ENCODE peak calls at places on chromosomes 5 and 9, in four cellular contexts. One of them, this sample, is unnamed.

GRCh38 chr9:81737871-81738507 is 48.6 kb upstream of the TLE1 start:
- DNase-seq in cardiac muscle cell: no peak
- DNase-seq in HepG2: peak
- DNase-seq in GM23248: peak
- DNase-seq in this sample: peak

GRCh38 chr5:65338606-65339151 is 143.0 kb downstream of the ADAMTS6 start:
- DNase-seq in cardiac muscle cell: no peak
- DNase-seq in HepG2: no peak
- DNase-seq in GM23248: no peak
- DNase-seq in this sample: no peak

GRCh38 chr9:114289571-114290481 is 33.1 kb upstream of the ORM1 start:
- DNase-seq in cardiac muscle cell: no peak
- DNase-seq in HepG2: no peak
- DNase-seq in GM23248: no peak
- DNase-seq in this sample: no peak

GRCh38 chr5:108749130-108749861 is 1.6 kb downstream of the FER start:
- DNase-seq in cardiac muscle cell: peak
- DNase-seq in HepG2: no peak
- DNase-seq in GM23248: peak
- DNase-seq in this sample: no peak

GRCh38 chr9:7536310-7536939 is 263.2 kb downstream of the DMAC1 start:
- DNase-seq in cardiac muscle cell: peak
- DNase-seq in HepG2: peak
- DNase-seq in GM23248: peak
- DNase-seq in this sample: peak

GRCh38 chr5:71586052-71586940 is 844 bp upstream of the MCCC2 start:
- DNase-seq in cardiac muscle cell: peak
- DNase-seq in HepG2: peak
- DNase-seq in GM23248: no peak
- DNase-seq in this sample: peak

GRCh38 chr5:138065102-138065501 is 18.7 kb upstream of the WNT8A start:
- DNase-seq in cardiac muscle cell: peak
- DNase-seq in HepG2: no peak
- DNase-seq in GM23248: no peak
- DNase-seq in this sample: no peak

GRCh38 chr5:14054965-14055963 is 87.9 kb upstream of the TRIO start:
- DNase-seq in cardiac muscle cell: no peak
- DNase-seq in HepG2: no peak
- DNase-seq in GM23248: peak
- DNase-seq in this sample: peak

GRCh38 chr9:72899734-72900477 is 52.9 kb downstream of the ALDH1A1 start:
- DNase-seq in cardiac muscle cell: no peak
- DNase-seq in HepG2: no peak
- DNase-seq in GM23248: no peak
- DNase-seq in this sample: no peak

GRCh38 chr5:1542011-1542410 is 18.3 kb upstream of the LPCAT1 start:
- DNase-seq in cardiac muscle cell: no peak
- DNase-seq in HepG2: no peak
- DNase-seq in GM23248: peak
- DNase-seq in this sample: peak

GRCh38 chr5:36177715-36178556 is 26.0 kb downstream of the SKP2 start:
- DNase-seq in cardiac muscle cell: peak
- DNase-seq in HepG2: peak
- DNase-seq in GM23248: peak
- DNase-seq in this sample: peak

GRCh38 chr9:33192493-33193245 is 25.5 kb upstream of the B4GALT1 start:
- DNase-seq in cardiac muscle cell: no peak
- DNase-seq in HepG2: no peak
- DNase-seq in GM23248: peak
- DNase-seq in this sample: peak

GRCh38 chr9:93089481-93089991 is 6.5 kb upstream of the CARD19 start:
- DNase-seq in cardiac muscle cell: no peak
- DNase-seq in HepG2: no peak
- DNase-seq in GM23248: no peak
- DNase-seq in this sample: no peak

GRCh38 chr9:631596-631995 is 209.9 kb upstream of the DMRT1 start:
- DNase-seq in cardiac muscle cell: no peak
- DNase-seq in HepG2: no peak
- DNase-seq in GM23248: peak
- DNase-seq in this sample: no peak

GRCh38 chr5:147388171-147388977 is 121.5 kb downstream of the DPYSL3 start:
- DNase-seq in cardiac muscle cell: peak
- DNase-seq in HepG2: no peak
- DNase-seq in GM23248: no peak
- DNase-seq in this sample: no peak

GRCh38 chr5:54981928-54982327 is 3.5 kb downstream of the ESM1 start:
- DNase-seq in cardiac muscle cell: no peak
- DNase-seq in HepG2: no peak
- DNase-seq in GM23248: no peak
- DNase-seq in this sample: no peak

GRCh38 chr9:91162784-91163440 is 198.8 kb downstream of the AUH start:
- DNase-seq in cardiac muscle cell: peak
- DNase-seq in HepG2: no peak
- DNase-seq in GM23248: no peak
- DNase-seq in this sample: no peak

GRCh38 chr5:145980718-145981117 is 44.3 kb downstream of the SH3RF2 start:
- DNase-seq in cardiac muscle cell: no peak
- DNase-seq in HepG2: no peak
- DNase-seq in GM23248: no peak
- DNase-seq in this sample: no peak
- H3K4me3 ChIP-seq in cardiac muscle cell: no peak
- H3K4me3 ChIP-seq in HepG2: no peak
- H3K4me3 ChIP-seq in GM23248: no peak
- H3K4me3 ChIP-seq in this sample: no peak

DNA sequence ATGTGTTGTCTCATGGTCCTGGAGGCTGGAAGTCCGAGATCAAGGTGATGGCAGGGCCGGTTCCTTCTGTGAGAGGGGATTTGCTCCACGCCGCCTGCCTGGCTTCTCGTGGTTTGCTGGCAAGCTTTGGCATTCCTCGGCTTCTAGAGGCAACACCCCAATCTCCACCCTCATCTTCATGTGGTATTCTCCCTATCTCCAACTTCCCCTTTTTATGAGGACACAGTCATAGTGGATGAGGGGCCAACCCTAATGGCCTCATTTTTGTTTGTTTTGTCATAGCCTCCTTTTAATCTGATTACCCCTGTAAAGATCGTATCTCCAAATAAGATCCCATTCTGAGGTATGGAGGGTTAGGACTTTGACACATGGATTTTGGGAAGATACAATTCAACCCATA is 41.7 kb upstream of the CLK4 start:
- DNase-seq in cardiac muscle cell: no peak
- DNase-seq in HepG2: no peak
- DNase-seq in GM23248: no peak
- DNase-seq in this sample: no peak
- H3K4me3 ChIP-seq in cardiac muscle cell: no peak
- H3K4me3 ChIP-seq in HepG2: no peak
- H3K4me3 ChIP-seq in GM23248: no peak
- H3K4me3 ChIP-seq in this sample: no peak

GRCh38 chr5:3694819-3695218 is 99.2 kb downstream of the IRX1 start:
- DNase-seq in cardiac muscle cell: no peak
- DNase-seq in HepG2: no peak
- DNase-seq in GM23248: peak
- DNase-seq in this sample: no peak
- H3K4me3 ChIP-seq in cardiac muscle cell: no peak
- H3K4me3 ChIP-seq in HepG2: no peak
- H3K4me3 ChIP-seq in GM23248: no peak
- H3K4me3 ChIP-seq in this sample: no peak

GRCh38 chr9:110048976-110049698 is 158.8 kb downstream of the C9orf152 start:
- DNase-seq in cardiac muscle cell: no peak
- DNase-seq in HepG2: no peak
- DNase-seq in GM23248: peak
- DNase-seq in this sample: peak

GRCh38 chr9:110049699-110050450 is 158.1 kb downstream of the C9orf152 start:
- DNase-seq in cardiac muscle cell: peak
- DNase-seq in HepG2: no peak
- DNase-seq in GM23248: peak
- DNase-seq in this sample: peak

GRCh38 chr9:110047955-110048472 is 159.9 kb downstream of the C9orf152 start:
- DNase-seq in cardiac muscle cell: peak
- DNase-seq in HepG2: no peak
- DNase-seq in GM23248: no peak
- DNase-seq in this sample: no peak

GRCh38 chr9:110048473-110048975 is 159.4 kb downstream of the C9orf152 start:
- DNase-seq in cardiac muscle cell: peak
- DNase-seq in HepG2: no peak
- DNase-seq in GM23248: peak
- DNase-seq in this sample: peak

DNA sequence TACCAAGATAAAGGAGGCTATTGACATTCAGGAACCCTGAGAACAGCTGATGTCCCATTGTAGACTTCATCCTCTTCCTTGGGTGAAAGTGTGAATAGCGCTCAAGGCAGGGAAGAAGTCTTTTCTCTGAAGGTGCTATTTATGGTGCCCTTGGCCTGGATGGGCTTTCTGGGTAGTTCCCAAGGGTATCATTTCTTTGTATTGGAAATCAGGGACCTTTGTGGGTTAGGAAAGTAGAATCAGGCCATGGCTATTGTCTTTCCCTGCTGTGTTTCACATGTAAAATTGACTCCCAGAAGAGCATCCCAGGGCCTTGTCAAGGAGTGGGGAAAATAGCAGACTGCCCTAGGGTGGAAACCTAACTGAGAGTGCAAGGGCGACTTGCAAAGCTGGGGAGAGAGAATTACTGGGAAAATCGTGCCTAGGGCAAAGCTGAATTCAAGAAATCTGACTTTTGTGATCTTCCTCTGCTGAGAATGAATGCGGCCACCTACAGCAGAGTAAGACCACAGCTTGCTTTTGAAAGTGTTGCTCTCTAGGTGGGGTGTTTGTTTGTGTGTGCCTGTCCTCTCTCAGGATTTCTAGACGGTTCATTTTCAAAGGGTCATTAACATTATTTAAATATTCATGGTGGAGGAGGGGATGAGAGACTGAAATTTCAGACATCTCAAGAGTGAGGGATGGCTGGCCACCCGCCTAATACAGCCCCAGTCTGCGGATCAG is 160.6 kb downstream of the C9orf152 start:
- DNase-seq in cardiac muscle cell: no peak
- DNase-seq in HepG2: no peak
- DNase-seq in GM23248: no peak
- DNase-seq in this sample: no peak
- H3K4me3 ChIP-seq in cardiac muscle cell: no peak
- H3K4me3 ChIP-seq in HepG2: no peak
- H3K4me3 ChIP-seq in GM23248: no peak
- H3K4me3 ChIP-seq in this sample: no peak

GRCh38 chr9:135503371-135504261 is 3.1 kb downstream of the MRPS2 start:
- DNase-seq in cardiac muscle cell: no peak
- DNase-seq in HepG2: no peak
- DNase-seq in GM23248: no peak
- DNase-seq in this sample: no peak

GRCh38 chr9:135502873-135503321 is 2.4 kb downstream of the MRPS2 start:
- DNase-seq in cardiac muscle cell: no peak
- DNase-seq in HepG2: no peak
- DNase-seq in GM23248: no peak
- DNase-seq in this sample: no peak

GRCh38 chr9:135501261-135502167 is 1.0 kb downstream of the MRPS2 start:
- DNase-seq in cardiac muscle cell: no peak
- DNase-seq in HepG2: no peak
- DNase-seq in GM23248: peak
- DNase-seq in this sample: no peak

GRCh38 chr9:135500525-135501260 is at the start of gene MRPS2:
- DNase-seq in cardiac muscle cell: peak
- DNase-seq in HepG2: peak
- DNase-seq in GM23248: peak
- DNase-seq in this sample: peak

GRCh38 chr9:135502168-135502872 is 1.8 kb downstream of the MRPS2 start:
- DNase-seq in cardiac muscle cell: no peak
- DNase-seq in HepG2: no peak
- DNase-seq in GM23248: no peak
- DNase-seq in this sample: no peak
- H3K4me3 ChIP-seq in cardiac muscle cell: no peak
- H3K4me3 ChIP-seq in HepG2: peak
- H3K4me3 ChIP-seq in GM23248: peak
- H3K4me3 ChIP-seq in this sample: peak

DNA sequence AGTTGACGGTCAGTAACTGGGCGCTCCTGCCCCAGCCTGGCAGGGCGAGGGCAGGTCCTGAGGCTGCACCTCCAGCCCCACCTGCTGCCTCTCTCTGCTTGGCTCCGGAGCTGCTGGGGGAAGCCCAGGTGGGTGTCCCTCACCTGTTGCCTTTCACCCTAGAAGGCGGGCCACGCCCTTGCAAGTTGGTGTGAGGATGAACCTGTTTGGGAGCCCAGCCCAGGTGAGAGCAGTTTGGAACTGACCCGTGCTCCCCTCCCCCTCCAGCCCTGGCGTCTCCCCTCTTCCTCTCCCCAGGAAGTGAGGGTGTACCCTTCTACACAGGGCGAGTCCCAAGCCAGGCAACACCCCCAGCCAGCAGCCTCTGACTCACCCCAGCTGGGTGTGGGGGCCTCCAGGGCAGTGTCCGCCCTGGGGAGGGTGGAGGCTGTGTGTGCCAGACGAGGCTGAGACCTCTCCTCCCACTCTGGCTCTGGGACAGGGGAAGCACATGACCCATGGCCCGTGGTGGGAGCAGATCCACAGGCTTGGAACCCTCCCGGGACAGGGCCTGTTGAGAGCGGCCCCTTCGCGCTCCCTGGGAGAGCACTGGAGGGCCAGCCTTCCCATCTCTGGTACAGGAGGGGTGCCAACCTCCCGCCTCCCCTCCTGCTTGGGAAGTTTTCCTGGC is 10.4 kb downstream of the LRRC8A start:
- DNase-seq in cardiac muscle cell: no peak
- DNase-seq in HepG2: no peak
- DNase-seq in GM23248: peak
- DNase-seq in this sample: peak
- H3K4me3 ChIP-seq in cardiac muscle cell: no peak
- H3K4me3 ChIP-seq in HepG2: no peak
- H3K4me3 ChIP-seq in GM23248: peak
- H3K4me3 ChIP-seq in this sample: peak

DNA sequence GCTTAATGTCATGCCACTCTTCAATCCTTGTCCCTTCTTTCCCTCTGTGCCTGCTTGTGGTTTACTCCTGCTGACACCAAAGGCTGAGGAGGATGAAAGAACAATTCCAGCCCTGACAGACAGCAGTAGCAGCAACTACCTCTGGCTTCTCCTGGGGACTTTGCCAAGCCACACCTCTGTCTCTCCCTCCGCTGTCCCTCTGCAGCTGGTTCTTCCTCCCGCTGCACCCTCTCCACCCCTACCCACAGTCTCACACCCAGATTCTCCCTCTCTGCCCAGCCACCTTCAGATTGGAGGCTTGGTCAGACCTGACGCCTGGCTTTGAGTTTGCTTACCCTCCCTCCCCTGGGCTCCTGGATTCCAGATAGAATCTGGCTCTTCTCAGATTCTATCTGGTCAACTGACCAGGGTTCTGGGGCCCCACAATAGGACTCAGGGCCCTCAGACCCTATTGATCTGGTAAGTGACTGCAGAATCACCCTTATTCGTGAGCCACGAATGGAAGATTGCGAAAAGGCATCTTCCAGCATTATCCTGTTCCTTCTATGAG is 14.4 kb upstream of the LCP2 start:
- DNase-seq in cardiac muscle cell: no peak
- DNase-seq in HepG2: no peak
- DNase-seq in GM23248: no peak
- DNase-seq in this sample: no peak
- H3K4me3 ChIP-seq in cardiac muscle cell: no peak
- H3K4me3 ChIP-seq in HepG2: no peak
- H3K4me3 ChIP-seq in GM23248: no peak
- H3K4me3 ChIP-seq in this sample: no peak

This sample was measured in fibroblast of the aortic adventitia.